ENCODE peak calls at places on chromosomes 3 and 15, in ten cellular contexts. H is bronchial epithelial cell, W is COR-L47, F is GM12864, U is NB4, E is body of pancreas, R is astrocyte of the spinal cord, B is ureter, C is NCI-H82, S is fibroblast of mammary gland. M is an unnamed sample.

GRCh38 chr15:99683000-99683670 is 50.1 kb downstream of the LYSMD4 start:
- DNase-seq in H (peak; percentile 25), W (no peak), F (no peak), U (no peak), E (no peak), R (peak; percentile 43), B (no peak), C (no peak), S (peak; percentile 18), M (no peak)

GRCh38 chr3:183551930-183552329 is 3.6 kb downstream of the KLHL6 start:
- DNase-seq in H (no peak), W (no peak), F (no peak), U (no peak), E (no peak), R (no peak), B (no peak), C (no peak), S (no peak), M (no peak)

GRCh38 chr3:13896473-13897154 is 16.7 kb upstream of the WNT7A start:
- DNase-seq in H (peak; percentile 71), W (peak; percentile 31), F (peak; percentile 49), U (peak; percentile 74), E (peak; percentile 73), R (peak; percentile 51), B (peak; percentile 62), C (peak; percentile 87), S (peak; percentile 59), M (peak; percentile 53)

GRCh38 chr3:149969110-149969944 is 1.4 kb downstream of the PFN2 start:
- DNase-seq in H (peak; percentile 75), W (peak; percentile 85), F (no peak), U (no peak), E (peak; percentile 55), R (peak; percentile 84), B (peak; percentile 54), C (peak; percentile 90), S (peak; percentile 82), M (peak; percentile 84)

GRCh38 chr3:134965849-134966248 is 170.8 kb downstream of the EPHB1 start:
- DNase-seq in H (no peak), W (no peak), F (no peak), U (no peak), E (no peak), R (no peak), B (no peak), C (no peak), S (no peak), M (no peak)

GRCh38 chr15:68734352-68734751 is 86.3 kb downstream of the ANP32A start:
- DNase-seq in H (no peak), W (no peak), F (no peak), U (no peak), E (no peak), R (no peak), B (no peak), C (no peak), S (no peak), M (no peak)

GRCh38 chr3:48966876-48967361 is 23.1 kb upstream of the P4HTM start:
- DNase-seq in H (peak; percentile 63), W (no peak), F (no peak), U (no peak), E (no peak), R (no peak), B (no peak), C (no peak), S (peak; percentile 53), M (peak; percentile 62)

GRCh38 chr3:78718707-78719106 is 1049.1 kb downstream of the ROBO1 start:
- DNase-seq in H (no peak), W (no peak), F (no peak), U (no peak), E (no peak), R (no peak), B (no peak), C (no peak), S (no peak), M (no peak)

GRCh38 chr3:45583021-45583851 is 11.3 kb upstream of the LIMD1 start:
- DNase-seq in H (no peak), W (no peak), F (no peak), U (no peak), E (peak; percentile 66), R (no peak), B (no peak), C (peak; percentile 52), S (peak; percentile 55), M (peak; percentile 59)

GRCh38 chr15:79283252-79284048 is 928 bp downstream of the ANKRD34C start:
- DNase-seq in H (no peak), W (no peak), F (no peak), U (peak; percentile 37), E (peak; percentile 61), R (peak; percentile 29), B (no peak), C (peak; percentile 37), S (peak; percentile 24), M (peak; percentile 26)

GRCh38 chr3:50297896-50298725 is 1.1 kb downstream of the HYAL3 start:
- DNase-seq in H (no peak), W (no peak), F (no peak), U (peak; percentile 71), E (no peak), R (no peak), B (no peak), C (no peak), S (no peak), M (no peak)

GRCh38 chr3:120743081-120743365 is 479 bp downstream of the GTF2E1 start:
- DNase-seq in H (peak; percentile 20), W (no peak), F (no peak), U (no peak), E (no peak), R (peak; percentile 28), B (no peak), C (peak; percentile 61), S (peak; percentile 34), M (no peak)

GRCh38 chr15:28969511-28970085 is 83.8 kb downstream of the APBA2 start:
- DNase-seq in H (no peak), W (no peak), F (no peak), U (no peak), E (no peak), R (no peak), B (no peak), C (no peak), S (no peak), M (no peak)

GRCh38 chr15:63238796-63239195 is 38.6 kb upstream of the APH1B start:
- DNase-seq in H (peak; percentile 96), W (no peak), F (peak; percentile 35), U (peak; percentile 90), E (no peak), R (peak; percentile 60), B (no peak), C (peak; percentile 85), S (peak; percentile 91), M (peak; percentile 97)

GRCh38 chr3:73635254-73635653 is 10.5 kb upstream of the PDZRN3 start:
- DNase-seq in H (no peak), W (no peak), F (no peak), U (no peak), E (no peak), R (no peak), B (no peak), C (no peak), S (no peak), M (no peak)

GRCh38 chr3:195823998-195824397 is 12.3 kb upstream of the MUC4 start:
- DNase-seq in H (peak; percentile 31), W (peak; percentile 41), F (no peak), U (peak; percentile 15), E (no peak), R (no peak), B (no peak), C (no peak), S (peak; percentile 38), M (no peak)

GRCh38 chr3:58090351-58090750 is 82.1 kb downstream of the FLNB start:
- DNase-seq in H (no peak), W (no peak), F (no peak), U (no peak), E (no peak), R (no peak), B (no peak), C (no peak), S (peak; percentile 45), M (no peak)

GRCh38 chr3:13676618-13677017 is 127.7 kb downstream of the FBLN2 start:
- DNase-seq in H (no peak), W (no peak), F (no peak), U (no peak), E (no peak), R (no peak), B (no peak), C (no peak), S (no peak), M (no peak)

GRCh38 chr3:194739498-194740284 is 54.0 kb downstream of the FAM43A start:
- DNase-seq in H (peak; percentile 62), W (no peak), F (no peak), U (no peak), E (no peak), R (no peak), B (no peak), C (no peak), S (peak; percentile 30), M (no peak)

GRCh38 chr3:8204846-8205624 is 296.6 kb upstream of the LMCD1 start:
- DNase-seq in H (peak; percentile 90), W (no peak), F (no peak), U (no peak), E (no peak), R (peak; percentile 60), B (no peak), C (no peak), S (peak; percentile 67), M (peak; percentile 57)

M was measured in LHCN-M2.